ENCODE peak calls at places on chromosomes 5 and 9, in five cellular contexts. One of them, this sample, is unnamed.

GRCh38 chr9:109192732-109193361 is 25.8 kb upstream of the FRRS1L start:
- DNase-seq in T1000: no peak
- DNase-seq in fibroblast of mammary gland: no peak
- DNase-seq in HFFc6: no peak
- DNase-seq in A172: peak
- DNase-seq in this sample: no peak

GRCh38 chr5:139636207-139636792 is 11.8 kb upstream of the CXXC5 start:
- DNase-seq in T1000: no peak
- DNase-seq in HFFc6: no peak
- DNase-seq in A172: no peak
- DNase-seq in fibroblast of mammary gland: no peak
- DNase-seq in this sample: no peak

GRCh38 chr9:128575469-128575868 is 23.1 kb downstream of the SPTAN1 start:
- DNase-seq in A172: peak
- DNase-seq in fibroblast of mammary gland: peak
- DNase-seq in HFFc6: no peak
- DNase-seq in T1000: no peak
- DNase-seq in this sample: peak

GRCh38 chr5:15993934-15994333 is 185.7 kb downstream of the MARCHF11 start:
- DNase-seq in fibroblast of mammary gland: peak
- DNase-seq in T1000: no peak
- DNase-seq in HFFc6: peak
- DNase-seq in A172: no peak
- DNase-seq in this sample: peak

GRCh38 chr9:131418143-131419028 is 24.5 kb downstream of the PRRC2B start:
- DNase-seq in T1000: no peak
- DNase-seq in fibroblast of mammary gland: no peak
- DNase-seq in A172: no peak
- DNase-seq in HFFc6: peak
- DNase-seq in this sample: peak

GRCh38 chr5:141816598-141817399 is 61.4 kb downstream of the PCDH1 start:
- DNase-seq in HFFc6: no peak
- DNase-seq in T1000: no peak
- DNase-seq in A172: no peak
- DNase-seq in fibroblast of mammary gland: no peak
- DNase-seq in this sample: peak

GRCh38 chr5:33933723-33934544 is 2.3 kb upstream of the RXFP3 start:
- DNase-seq in T1000: no peak
- DNase-seq in HFFc6: peak
- DNase-seq in A172: peak
- DNase-seq in fibroblast of mammary gland: peak
- DNase-seq in this sample: no peak

GRCh38 chr9:114905160-114905940 is 25.0 kb downstream of the TNFSF8 start:
- DNase-seq in HFFc6: no peak
- DNase-seq in A172: no peak
- DNase-seq in T1000: no peak
- DNase-seq in fibroblast of mammary gland: no peak
- DNase-seq in this sample: peak

GRCh38 chr5:87877495-87877894 is 391.1 kb downstream of the TMEM161B start:
- DNase-seq in A172: no peak
- DNase-seq in T1000: no peak
- DNase-seq in HFFc6: no peak
- DNase-seq in fibroblast of mammary gland: no peak
- DNase-seq in this sample: no peak

GRCh38 chr9:37029304-37029775 is 4.7 kb downstream of the PAX5 start:
- DNase-seq in T1000: no peak
- DNase-seq in A172: no peak
- DNase-seq in HFFc6: no peak
- DNase-seq in fibroblast of mammary gland: no peak
- DNase-seq in this sample: no peak

GRCh38 chr5:179209359-179210150 is 135.7 kb downstream of the ADAMTS2 start:
- DNase-seq in T1000: peak
- DNase-seq in HFFc6: peak
- DNase-seq in fibroblast of mammary gland: peak
- DNase-seq in A172: peak
- DNase-seq in this sample: no peak

GRCh38 chr5:116229131-116229530 is 144.3 kb downstream of the COMMD10 start:
- DNase-seq in fibroblast of mammary gland: no peak
- DNase-seq in A172: no peak
- DNase-seq in T1000: no peak
- DNase-seq in HFFc6: no peak
- DNase-seq in this sample: no peak

GRCh38 chr5:142398719-142399034 is 73.9 kb upstream of the SPRY4 start:
- DNase-seq in fibroblast of mammary gland: no peak
- DNase-seq in HFFc6: no peak
- DNase-seq in T1000: no peak
- DNase-seq in A172: no peak
- DNase-seq in this sample: no peak

GRCh38 chr9:131677051-131677444 is 62.8 kb downstream of the RAPGEF1 start:
- DNase-seq in T1000: no peak
- DNase-seq in fibroblast of mammary gland: peak
- DNase-seq in HFFc6: no peak
- DNase-seq in A172: no peak
- DNase-seq in this sample: no peak

GRCh38 chr5:146283344-146283761 is 55.3 kb upstream of the POU4F3 start:
- DNase-seq in A172: peak
- DNase-seq in T1000: no peak
- DNase-seq in HFFc6: peak
- DNase-seq in fibroblast of mammary gland: peak
- DNase-seq in this sample: peak

GRCh38 chr9:137680445-137681358 is 61.9 kb downstream of the EHMT1 start:
- DNase-seq in HFFc6: no peak
- DNase-seq in A172: no peak
- DNase-seq in fibroblast of mammary gland: no peak
- DNase-seq in T1000: no peak
- DNase-seq in this sample: no peak

GRCh38 chr5:39264528-39264927 is 45.2 kb upstream of the FYB1 start:
- DNase-seq in T1000: no peak
- DNase-seq in HFFc6: no peak
- DNase-seq in A172: no peak
- DNase-seq in fibroblast of mammary gland: no peak
- DNase-seq in this sample: no peak

GRCh38 chr5:169861934-169862333 is 118.4 kb downstream of the INSYN2B start:
- DNase-seq in HFFc6: peak
- DNase-seq in T1000: no peak
- DNase-seq in fibroblast of mammary gland: peak
- DNase-seq in A172: peak
- DNase-seq in this sample: no peak

GRCh38 chr9:110027624-110028023 is 180.3 kb downstream of the C9orf152 start:
- DNase-seq in A172: peak
- DNase-seq in fibroblast of mammary gland: peak
- DNase-seq in T1000: no peak
- DNase-seq in HFFc6: peak
- DNase-seq in this sample: no peak

GRCh38 chr5:8848997-8849585 is 696.8 kb downstream of the SEMA5A start:
- DNase-seq in T1000: no peak
- DNase-seq in A172: peak
- DNase-seq in HFFc6: peak
- DNase-seq in fibroblast of mammary gland: peak
- DNase-seq in this sample: no peak

GRCh38 chr5:57408714-57409113 is 73.9 kb downstream of the ACTBL2 start:
- DNase-seq in HFFc6: peak
- DNase-seq in T1000: no peak
- DNase-seq in fibroblast of mammary gland: peak
- DNase-seq in A172: no peak
- DNase-seq in this sample: no peak

GRCh38 chr5:132001647-132002561 is 9.6 kb downstream of the ACSL6 start:
- DNase-seq in HFFc6: peak
- DNase-seq in A172: peak
- DNase-seq in fibroblast of mammary gland: no peak
- DNase-seq in T1000: no peak
- DNase-seq in this sample: no peak

GRCh38 chr5:149667084-149667826 is 62.9 kb upstream of the PPARGC1B start:
- DNase-seq in fibroblast of mammary gland: peak
- DNase-seq in HFFc6: peak
- DNase-seq in T1000: peak
- DNase-seq in A172: peak
- DNase-seq in this sample: peak

GRCh38 chr9:13445123-13445522 is 165.6 kb upstream of the MPDZ start:
- DNase-seq in A172: no peak
- DNase-seq in HFFc6: no peak
- DNase-seq in fibroblast of mammary gland: no peak
- DNase-seq in T1000: no peak
- DNase-seq in this sample: no peak

GRCh38 chr5:151719228-151719861 is 32.6 kb upstream of the SPARC start:
- DNase-seq in A172: no peak
- DNase-seq in HFFc6: peak
- DNase-seq in T1000: no peak
- DNase-seq in fibroblast of mammary gland: peak
- DNase-seq in this sample: peak

GRCh38 chr5:158407801-158408200 is 548.9 kb upstream of the CLINT1 start:
- DNase-seq in A172: no peak
- DNase-seq in HFFc6: no peak
- DNase-seq in fibroblast of mammary gland: no peak
- DNase-seq in T1000: no peak
- DNase-seq in this sample: no peak

GRCh38 chr5:151040211-151040747 is 19.9 kb downstream of the GPX3 start:
- DNase-seq in HFFc6: peak
- DNase-seq in A172: peak
- DNase-seq in fibroblast of mammary gland: peak
- DNase-seq in T1000: no peak
- DNase-seq in this sample: no peak

This sample was measured in A673.